ENCODE peak calls at places on chromosomes 3 and 15, in six cellular contexts. One of them, this sample, is unnamed. For H3K27me3 and H3K36me3, the result is how much of the 10 kb centered on the place peaks cover.

GRCh38 chr15:45343258-45343860 is 35.0 kb downstream of the GATM start:
- DNase-seq in psoas muscle: no peak
- DNase-seq in cardiac muscle cell: no peak
- DNase-seq in heart right ventricle: no peak
- DNase-seq in IMR-90: no peak
- DNase-seq in WERI-Rb-1: no peak
- DNase-seq in this sample: no peak

GRCh38 chr3:195170521-195170920 is 100.4 kb downstream of the XXYLT1 start:
- DNase-seq in WERI-Rb-1: peak
- DNase-seq in heart right ventricle: no peak
- DNase-seq in psoas muscle: no peak
- DNase-seq in IMR-90: no peak
- DNase-seq in cardiac muscle cell: no peak
- DNase-seq in this sample: no peak

GRCh38 chr3:45972534-45973402 is 22.9 kb downstream of the FYCO1 start:
- DNase-seq in psoas muscle: no peak
- DNase-seq in heart right ventricle: no peak
- DNase-seq in IMR-90: peak
- DNase-seq in cardiac muscle cell: no peak
- DNase-seq in WERI-Rb-1: no peak
- DNase-seq in this sample: no peak

GRCh38 chr3:46917257-46917656 is 39.7 kb downstream of the PTH1R start:
- DNase-seq in heart right ventricle: no peak
- DNase-seq in IMR-90: no peak
- DNase-seq in WERI-Rb-1: no peak
- DNase-seq in cardiac muscle cell: no peak
- DNase-seq in psoas muscle: no peak
- DNase-seq in this sample: no peak

GRCh38 chr3:8503461-8503860 is 1.8 kb downstream of the LMCD1 start:
- DNase-seq in cardiac muscle cell: no peak
- DNase-seq in WERI-Rb-1: no peak
- DNase-seq in heart right ventricle: no peak
- DNase-seq in psoas muscle: no peak
- DNase-seq in IMR-90: no peak
- DNase-seq in this sample: no peak

GRCh38 chr3:69012836-69013255 is 638 bp downstream of the EOGT start:
- DNase-seq in IMR-90: peak
- DNase-seq in psoas muscle: peak
- DNase-seq in cardiac muscle cell: peak
- DNase-seq in WERI-Rb-1: peak
- DNase-seq in heart right ventricle: peak
- DNase-seq in this sample: peak

GRCh38 chr3:142424754-142425153 is 23.1 kb downstream of the XRN1 start:
- DNase-seq in psoas muscle: no peak
- DNase-seq in heart right ventricle: no peak
- DNase-seq in IMR-90: no peak
- DNase-seq in WERI-Rb-1: no peak
- DNase-seq in cardiac muscle cell: no peak
- DNase-seq in this sample: no peak

GRCh38 chr15:88708256-88709054 is 69.6 kb downstream of the ISG20 start:
- DNase-seq in WERI-Rb-1: no peak
- DNase-seq in IMR-90: no peak
- DNase-seq in heart right ventricle: peak
- DNase-seq in cardiac muscle cell: no peak
- DNase-seq in psoas muscle: peak
- DNase-seq in this sample: no peak

GRCh38 chr15:45118996-45119395 is 4.9 kb downstream of the DUOXA2 start:
- DNase-seq in WERI-Rb-1: no peak
- DNase-seq in IMR-90: no peak
- DNase-seq in psoas muscle: no peak
- DNase-seq in heart right ventricle: no peak
- DNase-seq in cardiac muscle cell: no peak
- DNase-seq in this sample: no peak

GRCh38 chr3:184993394-184993793 is 159.5 kb downstream of the C3orf70 start:
- DNase-seq in IMR-90: no peak
- DNase-seq in heart right ventricle: no peak
- DNase-seq in WERI-Rb-1: no peak
- DNase-seq in cardiac muscle cell: no peak
- DNase-seq in psoas muscle: no peak
- DNase-seq in this sample: no peak

GRCh38 chr15:40441736-40442531 is 1.2 kb downstream of the BAHD1 start:
- DNase-seq in IMR-90: no peak
- DNase-seq in cardiac muscle cell: peak
- DNase-seq in WERI-Rb-1: peak
- DNase-seq in heart right ventricle: no peak
- DNase-seq in psoas muscle: no peak
- DNase-seq in this sample: peak

GRCh38 chr15:64443747-64444621 is 16.4 kb upstream of the ZNF609 start:
- DNase-seq in cardiac muscle cell: no peak
- DNase-seq in WERI-Rb-1: no peak
- DNase-seq in heart right ventricle: no peak
- DNase-seq in psoas muscle: no peak
- DNase-seq in IMR-90: peak
- DNase-seq in this sample: peak

GRCh38 chr15:101210058-101210457 is 41.8 kb downstream of the CHSY1 start:
- DNase-seq in cardiac muscle cell: no peak
- DNase-seq in heart right ventricle: no peak
- DNase-seq in IMR-90: no peak
- DNase-seq in psoas muscle: no peak
- DNase-seq in WERI-Rb-1: no peak
- DNase-seq in this sample: no peak

GRCh38 chr3:131868203-131868602 is 166.6 kb downstream of the CPNE4 start:
- DNase-seq in heart right ventricle: no peak
- DNase-seq in WERI-Rb-1: no peak
- DNase-seq in IMR-90: no peak
- DNase-seq in cardiac muscle cell: no peak
- DNase-seq in psoas muscle: no peak
- DNase-seq in this sample: no peak

DNA sequence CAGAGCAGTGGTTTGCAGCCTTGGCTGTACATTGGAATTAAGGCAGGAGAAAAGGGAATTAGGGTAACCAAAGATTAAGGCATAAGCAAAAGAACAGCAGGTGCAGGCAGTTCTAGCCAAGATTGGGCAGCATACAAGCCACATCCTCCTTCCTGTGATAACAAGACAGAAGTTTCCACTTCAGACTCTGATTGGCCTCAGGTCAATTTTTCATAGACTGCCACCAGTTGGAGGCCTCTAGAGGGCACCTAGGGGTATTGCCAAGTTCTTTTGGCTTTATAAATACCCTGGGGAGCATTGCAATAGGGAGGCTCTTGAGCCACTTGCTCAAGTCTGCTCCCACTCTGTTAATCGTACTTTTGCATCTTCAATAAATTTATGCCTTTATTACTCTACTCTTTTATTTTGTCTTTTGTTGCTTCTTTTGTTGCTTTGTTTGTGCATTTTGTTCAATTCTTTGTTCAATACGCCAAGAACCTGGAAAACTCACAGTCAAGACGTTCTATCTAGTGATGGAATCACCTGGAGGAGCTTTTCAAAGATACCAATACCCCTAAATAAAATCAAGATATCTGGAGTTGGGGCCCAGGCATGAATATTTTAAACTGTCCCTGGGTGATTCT is 32.2 kb upstream of the FMN1 start:
- DNase-seq in cardiac muscle cell: peak
- DNase-seq in psoas muscle: no peak
- DNase-seq in WERI-Rb-1: peak
- DNase-seq in IMR-90: no peak
- DNase-seq in heart right ventricle: no peak
- DNase-seq in this sample: peak
- TF ChIP-seq CTCF in cardiac muscle cell: no peak
- TF ChIP-seq CTCF in psoas muscle: peak
- TF ChIP-seq CTCF in WERI-Rb-1: peak
- TF ChIP-seq CTCF in IMR-90: no peak
- TF ChIP-seq CTCF in heart right ventricle: peak
- TF ChIP-seq CTCF in this sample: peak

GRCh38 chr3:48592519-48593087 is 2.5 kb downstream of the COL7A1 start:
- DNase-seq in IMR-90: peak
- DNase-seq in psoas muscle: no peak
- DNase-seq in heart right ventricle: no peak
- DNase-seq in WERI-Rb-1: no peak
- DNase-seq in cardiac muscle cell: no peak
- DNase-seq in this sample: no peak
- H3K27me3 ChIP-seq in IMR-90: under half
- H3K27me3 ChIP-seq in psoas muscle: under half
- H3K27me3 ChIP-seq in heart right ventricle: under half
- H3K27me3 ChIP-seq in WERI-Rb-1: under half
- H3K27me3 ChIP-seq in cardiac muscle cell: under half
- H3K27me3 ChIP-seq in this sample: under half

GRCh38 chr3:15241341-15241740 is 35.3 kb downstream of the CAPN7 start:
- DNase-seq in cardiac muscle cell: peak
- DNase-seq in heart right ventricle: no peak
- DNase-seq in psoas muscle: peak
- DNase-seq in WERI-Rb-1: peak
- DNase-seq in IMR-90: no peak
- DNase-seq in this sample: no peak
- H3K36me3 ChIP-seq in cardiac muscle cell: half or more
- H3K36me3 ChIP-seq in heart right ventricle: under half
- H3K36me3 ChIP-seq in psoas muscle: half or more
- H3K36me3 ChIP-seq in WERI-Rb-1: half or more
- H3K36me3 ChIP-seq in IMR-90: under half
- H3K36me3 ChIP-seq in this sample: under half

DNA sequence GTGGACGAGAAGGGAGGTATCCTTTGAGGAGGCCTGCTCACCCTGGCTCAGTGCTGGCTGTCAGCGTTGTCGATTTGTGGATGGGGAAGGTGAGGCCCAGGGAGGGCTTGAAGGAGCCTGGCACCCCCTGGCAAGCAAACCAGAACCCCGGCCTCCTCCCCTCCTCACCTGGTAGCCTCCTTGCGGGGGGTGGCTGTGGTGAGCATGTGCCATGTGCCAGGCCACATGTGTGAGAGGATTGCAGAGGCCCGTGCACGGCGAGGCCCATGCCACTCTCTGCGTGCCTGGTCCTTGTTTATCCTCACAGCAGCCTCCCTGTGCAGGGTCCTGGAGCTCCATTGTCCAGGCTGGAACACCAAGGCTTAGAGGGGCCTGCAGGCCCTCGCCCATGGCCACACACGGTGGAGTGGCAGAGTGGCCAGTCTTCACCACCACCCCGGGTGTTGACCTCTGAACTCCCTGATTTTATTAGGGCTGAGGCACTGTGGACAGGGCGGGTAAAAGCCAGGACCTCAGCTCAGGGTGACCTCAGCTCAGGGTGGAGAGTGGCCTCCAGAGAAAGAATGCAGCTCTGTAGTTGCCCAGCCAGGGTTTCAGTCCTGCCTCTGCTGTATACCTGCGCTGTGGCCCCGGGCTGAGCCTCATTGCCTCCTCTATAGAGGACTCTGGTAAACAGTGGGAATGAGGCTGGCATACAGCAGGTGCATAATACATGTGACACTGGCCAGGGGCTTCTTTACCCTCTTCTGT is 29.1 kb downstream of the HDAC11 start:
- DNase-seq in psoas muscle: no peak
- DNase-seq in WERI-Rb-1: no peak
- DNase-seq in IMR-90: no peak
- DNase-seq in heart right ventricle: no peak
- DNase-seq in cardiac muscle cell: no peak
- DNase-seq in this sample: no peak
- TF ChIP-seq CTCF in psoas muscle: no peak
- TF ChIP-seq CTCF in WERI-Rb-1: no peak
- TF ChIP-seq CTCF in IMR-90: no peak
- TF ChIP-seq CTCF in heart right ventricle: no peak
- TF ChIP-seq CTCF in cardiac muscle cell: no peak
- TF ChIP-seq CTCF in this sample: no peak

GRCh38 chr3:197547618-197548017 is 8.2 kb downstream of the BDH1 start:
- DNase-seq in IMR-90: no peak
- DNase-seq in heart right ventricle: no peak
- DNase-seq in WERI-Rb-1: peak
- DNase-seq in cardiac muscle cell: peak
- DNase-seq in psoas muscle: no peak
- DNase-seq in this sample: no peak
- H3K27me3 ChIP-seq in IMR-90: under half
- H3K27me3 ChIP-seq in heart right ventricle: under half
- H3K27me3 ChIP-seq in WERI-Rb-1: under half
- H3K27me3 ChIP-seq in cardiac muscle cell: under half
- H3K27me3 ChIP-seq in psoas muscle: under half
- H3K27me3 ChIP-seq in this sample: under half

GRCh38 chr3:122443090-122443489 is 27.2 kb upstream of the WDR5B start:
- DNase-seq in IMR-90: no peak
- DNase-seq in heart right ventricle: no peak
- DNase-seq in cardiac muscle cell: no peak
- DNase-seq in WERI-Rb-1: peak
- DNase-seq in psoas muscle: no peak
- DNase-seq in this sample: no peak
- H3K36me3 ChIP-seq in IMR-90: under half
- H3K36me3 ChIP-seq in heart right ventricle: under half
- H3K36me3 ChIP-seq in cardiac muscle cell: under half
- H3K36me3 ChIP-seq in WERI-Rb-1: half or more
- H3K36me3 ChIP-seq in psoas muscle: half or more
- H3K36me3 ChIP-seq in this sample: under half

DNA sequence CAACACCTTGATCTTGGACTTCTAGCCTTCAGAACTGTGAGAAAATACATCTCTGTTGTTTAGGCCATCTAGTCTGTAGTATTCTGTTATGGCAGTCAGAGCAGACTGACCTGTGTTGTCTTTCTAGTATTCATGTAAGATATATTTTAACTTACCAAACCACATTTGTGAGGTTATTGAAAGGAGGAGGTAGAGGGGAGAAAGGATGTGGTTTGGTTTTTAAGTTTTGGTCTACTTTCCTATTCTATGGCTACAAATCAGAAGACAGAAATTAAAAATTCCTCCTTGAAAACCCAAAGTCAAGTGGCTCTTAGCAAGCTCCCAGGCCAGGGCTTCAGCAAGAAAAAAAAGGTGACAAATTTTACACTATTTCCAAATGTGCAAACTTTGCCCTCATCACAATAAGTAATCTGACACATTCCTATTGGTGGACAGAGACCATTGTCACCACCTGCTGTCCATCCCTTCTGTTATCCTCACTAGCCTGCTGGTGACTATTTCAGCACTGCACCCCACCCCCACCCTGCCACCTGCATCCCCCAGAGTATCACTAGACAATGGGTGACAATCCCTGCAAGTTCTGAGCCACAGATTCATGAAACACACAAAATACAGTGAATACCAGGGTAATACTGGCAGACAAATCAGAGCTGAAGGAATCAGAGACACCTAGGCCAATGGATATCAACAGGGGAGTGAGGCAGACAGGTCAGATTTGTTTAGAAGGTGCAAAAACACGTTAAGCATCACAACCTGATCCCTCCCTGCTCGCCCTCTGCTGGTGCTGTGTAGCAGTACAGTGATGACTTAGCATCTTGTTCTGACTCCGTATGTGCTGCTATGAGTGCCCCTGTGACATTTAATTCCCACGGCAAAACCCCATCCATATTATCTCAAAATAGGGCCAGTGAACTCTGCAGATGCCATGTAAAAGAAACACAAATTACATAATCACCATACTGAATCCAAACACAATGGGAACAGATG is 79.0 kb upstream of the DCLK3 start:
- DNase-seq in cardiac muscle cell: peak
- DNase-seq in IMR-90: peak
- DNase-seq in WERI-Rb-1: peak
- DNase-seq in psoas muscle: no peak
- DNase-seq in heart right ventricle: no peak
- DNase-seq in this sample: no peak
- TF ChIP-seq CTCF in cardiac muscle cell: peak
- TF ChIP-seq CTCF in IMR-90: peak
- TF ChIP-seq CTCF in WERI-Rb-1: peak
- TF ChIP-seq CTCF in psoas muscle: peak
- TF ChIP-seq CTCF in heart right ventricle: peak
- TF ChIP-seq CTCF in this sample: peak